ENCODE peak calls at places on chromosomes 7 and 10, in seven cellular contexts. F is ovary, L is endothelial cell of umbilical vein, X is fibroblast of lung, K is A549, Z is endodermal cell, N is HFF-Myc. I is an unnamed sample.

GRCh38 chr10:932589-932988 is 1.1 kb upstream of the LARP4B start:
- DNase-seq in F (peak), L (no peak), X (no peak), K (no peak), Z (peak), N (no peak), I (no peak)

GRCh38 chr7:24401628-24402593 is 117.9 kb downstream of the NPY start:
- DNase-seq in F (no peak), L (peak), X (peak), K (peak), Z (no peak), N (no peak), I (peak)

GRCh38 chr7:51123322-51124021 is 193.1 kb downstream of the COBL start:
- DNase-seq in F (no peak), L (no peak), X (peak), K (peak), Z (no peak), N (peak), I (peak)

GRCh38 chr10:22599048-22599561 is 115.3 kb downstream of the PIP4K2A start:
- DNase-seq in F (no peak), L (peak), X (peak), K (peak), Z (no peak), N (peak), I (peak)

GRCh38 chr10:22997102-22997501 is 69.2 kb downstream of the ARMC3 start:
- DNase-seq in F (no peak), L (peak), X (peak), K (no peak), Z (peak), N (no peak), I (peak)

GRCh38 chr7:132557489-132558044 is 18.7 kb downstream of the PLXNA4 start:
- DNase-seq in F (no peak), L (peak), X (peak), K (no peak), Z (no peak), N (no peak), I (peak)

GRCh38 chr10:93816123-93816747 is 58.5 kb downstream of the LGI1 start:
- DNase-seq in F (peak), L (peak), X (peak), K (peak), Z (peak), N (no peak), I (peak)

GRCh38 chr10:36253731-36254130 is 611.6 kb upstream of the FZD8 start:
- DNase-seq in F (no peak), L (no peak), X (no peak), K (no peak), Z (no peak), N (no peak), I (no peak)

GRCh38 chr10:114925675-114926204 is 12.3 kb upstream of the TRUB1 start:
- DNase-seq in F (no peak), L (peak), X (peak), K (no peak), Z (no peak), N (no peak), I (peak)

GRCh38 chr7:45590679-45591057 is 16.5 kb downstream of the ADCY1 start:
- DNase-seq in F (no peak), L (no peak), X (no peak), K (no peak), Z (peak), N (no peak), I (no peak)

GRCh38 chr7:82223580-82223979 is 220.0 kb downstream of the CACNA2D1 start:
- DNase-seq in F (no peak), L (no peak), X (no peak), K (no peak), Z (no peak), N (no peak), I (no peak)

GRCh38 chr7:135712182-135712782 is 15.7 kb downstream of the SLC13A4 start:
- DNase-seq in F (no peak), L (no peak), X (no peak), K (no peak), Z (no peak), N (peak), I (peak)

GRCh38 chr10:44567471-44567870 is 182.6 kb upstream of the CXCL12 start:
- DNase-seq in F (no peak), L (no peak), X (peak), K (no peak), Z (no peak), N (peak), I (peak)

GRCh38 chr7:43834463-43835251 is 34.7 kb downstream of the MRPS24 start:
- DNase-seq in F (no peak), L (peak), X (peak), K (no peak), Z (no peak), N (no peak), I (peak)
- H3K4me3 ChIP-seq in F (no peak), L (no peak), X (no peak), K (peak), Z (no peak), N (no peak), I (peak)

GRCh38 chr7:148397555-148397954 is 193.0 kb upstream of the C7orf33 start:
- DNase-seq in F (no peak), L (no peak), X (no peak), K (no peak), Z (no peak), N (no peak), I (no peak)

GRCh38 chr7:148398844-148399365 is 191.7 kb upstream of the C7orf33 start:
- DNase-seq in F (no peak), L (no peak), X (no peak), K (no peak), Z (no peak), N (no peak), I (no peak)

GRCh38 chr7:148400101-148400500 is 190.5 kb upstream of the C7orf33 start:
- DNase-seq in F (no peak), L (no peak), X (no peak), K (no peak), Z (no peak), N (no peak), I (no peak)

GRCh38 chr7:148397985-148398384 is 192.6 kb upstream of the C7orf33 start:
- DNase-seq in F (no peak), L (no peak), X (no peak), K (no peak), Z (no peak), N (no peak), I (no peak)

GRCh38 chr7:148402159-148402558 is 188.4 kb upstream of the C7orf33 start:
- DNase-seq in F (no peak), L (no peak), X (peak), K (no peak), Z (no peak), N (no peak), I (no peak)
- H3K4me3 ChIP-seq in F (no peak), L (no peak), X (no peak), K (no peak), Z (no peak), N (no peak), I (no peak)

GRCh38 chr7:27172388-27172774 is 1.7 kb downstream of the HOXA10 start:
- DNase-seq in F (no peak), L (peak), X (no peak), K (no peak), Z (peak), N (no peak), I (peak)
- H3K4me3 ChIP-seq in F (peak), L (peak), X (no peak), K (peak), Z (no peak), N (peak), I (peak)

GRCh38 chr7:33039257-33039904 is 23.2 kb downstream of the NT5C3A start:
- DNase-seq in F (no peak), L (peak), X (peak), K (no peak), Z (no peak), N (no peak), I (no peak)

GRCh38 chr7:33039905-33040292 is 22.7 kb downstream of the NT5C3A start:
- DNase-seq in F (no peak), L (no peak), X (no peak), K (no peak), Z (no peak), N (no peak), I (no peak)

GRCh38 chr7:33040803-33041516 is 21.6 kb downstream of the NT5C3A start:
- DNase-seq in F (no peak), L (peak), X (peak), K (no peak), Z (no peak), N (no peak), I (no peak)

GRCh38 chr7:33043434-33043833 is 19.1 kb downstream of the NT5C3A start:
- DNase-seq in F (no peak), L (no peak), X (no peak), K (no peak), Z (no peak), N (no peak), I (no peak)

DNA sequence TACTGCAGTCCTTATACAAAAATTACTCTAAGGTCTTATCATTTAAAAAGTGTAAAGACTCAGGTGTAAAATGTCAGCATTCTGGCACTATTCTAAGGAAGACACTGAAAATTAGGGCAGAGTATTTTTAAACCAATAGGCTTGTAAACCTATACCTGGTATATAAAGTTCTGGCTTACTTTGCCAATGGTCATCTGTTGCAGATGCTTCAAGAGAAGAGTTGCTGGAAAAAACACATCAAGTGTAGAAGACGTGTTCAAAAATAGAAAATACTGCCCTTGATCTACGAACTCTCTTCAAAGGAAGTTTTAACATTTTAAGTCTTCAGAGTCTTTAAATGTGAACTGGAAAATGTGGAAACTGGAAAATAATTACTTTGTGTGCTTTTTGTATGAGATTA is 23.9 kb downstream of the NT5C3A start:
- DNase-seq in F (no peak), L (no peak), X (no peak), K (no peak), Z (no peak), N (no peak), I (no peak)
- H3K4me3 ChIP-seq in F (no peak), L (no peak), X (peak), K (no peak), Z (no peak), N (no peak), I (peak)

GRCh38 chr7:101986335-101986734 is 168.9 kb downstream of the CUX1 start:
- DNase-seq in F (no peak), L (no peak), X (peak), K (no peak), Z (no peak), N (no peak), I (peak)

GRCh38 chr7:101983147-101983811 is 165.9 kb downstream of the CUX1 start:
- DNase-seq in F (no peak), L (no peak), X (no peak), K (no peak), Z (no peak), N (no peak), I (no peak)

GRCh38 chr7:101985646-101986199 is 168.3 kb downstream of the CUX1 start:
- DNase-seq in F (no peak), L (no peak), X (no peak), K (no peak), Z (peak), N (no peak), I (no peak)

GRCh38 chr7:101984997-101985645 is 167.7 kb downstream of the CUX1 start:
- DNase-seq in F (no peak), L (no peak), X (no peak), K (no peak), Z (peak), N (no peak), I (no peak)

GRCh38 chr7:101984141-101984879 is 166.9 kb downstream of the CUX1 start:
- DNase-seq in F (no peak), L (no peak), X (no peak), K (peak), Z (no peak), N (no peak), I (no peak)
- H3K4me3 ChIP-seq in F (no peak), L (no peak), X (no peak), K (no peak), Z (no peak), N (no peak), I (no peak)

GRCh38 chr10:86665868-86666267 is 2.4 kb upstream of the LDB3 start:
- DNase-seq in F (no peak), L (no peak), X (no peak), K (no peak), Z (no peak), N (no peak), I (no peak)

GRCh38 chr10:86664370-86665217 is 3.7 kb upstream of the LDB3 start:
- DNase-seq in F (no peak), L (no peak), X (no peak), K (no peak), Z (no peak), N (no peak), I (no peak)

GRCh38 chr10:86663576-86664369 is 4.5 kb upstream of the LDB3 start:
- DNase-seq in F (no peak), L (no peak), X (no peak), K (no peak), Z (no peak), N (no peak), I (no peak)

GRCh38 chr10:86666538-86666937 is 1.8 kb upstream of the LDB3 start:
- DNase-seq in F (no peak), L (no peak), X (no peak), K (no peak), Z (no peak), N (no peak), I (no peak)

DNA sequence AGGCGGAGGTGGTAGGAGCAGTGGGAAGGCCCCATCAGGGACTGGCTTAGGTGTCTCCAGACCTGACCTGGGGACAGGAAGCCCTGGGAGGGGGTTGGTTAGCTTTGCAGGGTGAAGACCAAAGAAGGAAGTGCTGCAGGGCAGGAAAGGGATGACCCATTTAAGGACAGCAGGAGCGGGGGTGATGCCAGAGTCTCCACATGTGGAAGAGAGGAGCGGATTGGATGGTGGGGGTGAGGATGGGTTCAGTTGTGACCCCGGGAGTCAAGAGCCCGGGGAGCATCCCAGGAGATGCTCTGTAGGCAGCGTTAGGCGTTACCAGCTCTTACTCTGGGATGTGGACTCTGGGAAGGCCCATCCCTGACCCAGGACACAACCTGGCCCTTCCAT is 3.1 kb upstream of the LDB3 start:
- DNase-seq in F (no peak), L (no peak), X (no peak), K (no peak), Z (no peak), N (no peak), I (no peak)
- H3K4me3 ChIP-seq in F (no peak), L (no peak), X (no peak), K (no peak), Z (no peak), N (no peak), I (no peak)

GRCh38 chr7:38975944-38976392 is 1.7 kb upstream of the POU6F2 start:
- DNase-seq in F (peak), L (no peak), X (no peak), K (no peak), Z (peak), N (no peak), I (no peak)
- H3K4me3 ChIP-seq in F (no peak), L (no peak), X (peak), K (no peak), Z (peak), N (no peak), I (no peak)

I was measured in AG10803.